ENCODE peak calls at places on chromosomes 12 and 14, in nine cellular contexts. L is psoas muscle; D is tibial artery; N is H7; Z is small intestine; M is CD8-positive, alpha-beta T cell; G is HCT116; O is GM06990; U is heart left ventricle. P is an unnamed sample.

GRCh38 chr12:19643635-19644034 is 204.3 kb downstream of the AEBP2 start:
- DNase-seq in O (no peak), U (no peak), M (no peak), Z (peak; percentile 9), G (peak; percentile 39), L (no peak), D (no peak), N (peak; percentile 50), P (no peak)

GRCh38 chr14:97177016-97177415 is 379.8 kb downstream of the VRK1 start:
- DNase-seq in G (peak; percentile 69), N (peak; percentile 39), L (no peak), Z (peak; percentile 21), M (no peak), D (no peak), U (no peak), O (no peak), P (peak; percentile 15)

GRCh38 chr12:34402899-34403705 is 380.8 kb downstream of the ALG10 start:
- DNase-seq in D (peak; percentile 16), O (no peak), M (no peak), N (peak; percentile 5), U (peak; percentile 9), L (peak; percentile 44), Z (no peak), G (no peak), P (no peak)

GRCh38 chr14:23512156-23512555 is 39.4 kb downstream of the ZFHX2 start:
- DNase-seq in D (no peak), O (no peak), N (no peak), M (peak; percentile 26), L (no peak), G (no peak), U (no peak), Z (no peak), P (no peak)

GRCh38 chr12:32993404-32993803 is 96.8 kb upstream of the PKP2 start:
- DNase-seq in L (no peak), M (no peak), D (no peak), Z (no peak), O (no peak), N (no peak), U (no peak), G (no peak), P (no peak)

GRCh38 chr14:87698496-87698895 is 294.5 kb downstream of the GALC start:
- DNase-seq in M (no peak), U (no peak), G (no peak), D (no peak), L (no peak), O (no peak), N (no peak), Z (no peak), P (no peak)

GRCh38 chr12:52909256-52909655 is 4.4 kb upstream of the KRT8 start:
- DNase-seq in Z (no peak), G (no peak), M (no peak), O (no peak), L (no peak), U (no peak), D (no peak), N (no peak), P (no peak)

GRCh38 chr12:73656375-73656774 is 881.3 kb upstream of the ATXN7L3B start:
- DNase-seq in L (no peak), U (no peak), Z (no peak), O (no peak), N (no peak), M (no peak), G (no peak), D (no peak), P (no peak)

GRCh38 chr12:50190859-50191258 is 23.7 kb upstream of the CERS5 start:
- DNase-seq in D (no peak), O (no peak), Z (no peak), N (no peak), G (no peak), U (no peak), M (no peak), L (no peak), P (no peak)

DNA sequence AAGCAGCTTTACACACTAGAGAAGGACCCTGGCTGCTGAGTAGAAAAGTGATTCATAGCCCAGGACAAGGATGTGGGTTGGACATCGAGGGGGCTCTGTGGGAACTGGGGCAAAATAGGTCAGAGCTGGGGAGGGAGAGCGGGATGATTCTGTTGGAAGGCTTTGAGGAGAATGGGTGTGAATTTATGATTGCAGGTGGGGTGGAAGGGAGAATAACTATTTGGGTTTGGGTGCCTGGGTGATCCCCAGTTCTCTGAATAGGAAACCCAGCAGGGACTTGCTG is 13.1 kb downstream of the SERPINA3 start:
- DNase-seq in M (no peak), U (no peak), O (no peak), D (no peak), L (no peak), Z (no peak), N (no peak), G (no peak), P (no peak)
- H3K27me3 ChIP-seq in M (no peaks in the 10 kb centered on the region), U (no peaks in the 10 kb centered on the region), O (no peaks in the 10 kb centered on the region), D (peaks cover 21% of the 10 kb centered on the region), L (peaks cover 4% of the 10 kb centered on the region), Z (no peaks in the 10 kb centered on the region), N (no peaks in the 10 kb centered on the region), G (peaks cover 29% of the 10 kb centered on the region), P (no peaks in the 10 kb centered on the region)

GRCh38 chr14:76194327-76194726 is 42.6 kb downstream of the GPATCH2L start:
- DNase-seq in L (no peak), U (no peak), Z (no peak), D (no peak), N (no peak), G (no peak), O (peak; percentile 36), M (no peak), P (no peak)

GRCh38 chr14:76193696-76194095 is 42.0 kb downstream of the GPATCH2L start:
- DNase-seq in N (no peak), G (no peak), Z (no peak), U (no peak), O (peak; percentile 31), L (no peak), M (no peak), D (no peak), P (no peak)

GRCh38 chr14:76191297-76191696 is 39.6 kb downstream of the GPATCH2L start:
- DNase-seq in Z (no peak), L (no peak), G (no peak), U (peak; percentile 34), D (peak; percentile 56), N (no peak), M (no peak), O (no peak), P (no peak)

GRCh38 chr14:76196980-76197379 is 45.3 kb downstream of the GPATCH2L start:
- DNase-seq in M (no peak), G (no peak), L (no peak), U (no peak), N (no peak), Z (no peak), O (no peak), D (no peak), P (no peak)

GRCh38 chr14:76195003-76195402 is 43.3 kb downstream of the GPATCH2L start:
- DNase-seq in N (no peak), D (no peak), G (no peak), L (no peak), O (no peak), U (no peak), Z (no peak), M (no peak), P (no peak)
- H3K27me3 ChIP-seq in N (no peaks in the 10 kb centered on the region), D (no peaks in the 10 kb centered on the region), G (no peaks in the 10 kb centered on the region), L (no peaks in the 10 kb centered on the region), O (no peaks in the 10 kb centered on the region), U (no peaks in the 10 kb centered on the region), Z (no peaks in the 10 kb centered on the region), M (no peaks in the 10 kb centered on the region), P (no peaks in the 10 kb centered on the region)

DNA sequence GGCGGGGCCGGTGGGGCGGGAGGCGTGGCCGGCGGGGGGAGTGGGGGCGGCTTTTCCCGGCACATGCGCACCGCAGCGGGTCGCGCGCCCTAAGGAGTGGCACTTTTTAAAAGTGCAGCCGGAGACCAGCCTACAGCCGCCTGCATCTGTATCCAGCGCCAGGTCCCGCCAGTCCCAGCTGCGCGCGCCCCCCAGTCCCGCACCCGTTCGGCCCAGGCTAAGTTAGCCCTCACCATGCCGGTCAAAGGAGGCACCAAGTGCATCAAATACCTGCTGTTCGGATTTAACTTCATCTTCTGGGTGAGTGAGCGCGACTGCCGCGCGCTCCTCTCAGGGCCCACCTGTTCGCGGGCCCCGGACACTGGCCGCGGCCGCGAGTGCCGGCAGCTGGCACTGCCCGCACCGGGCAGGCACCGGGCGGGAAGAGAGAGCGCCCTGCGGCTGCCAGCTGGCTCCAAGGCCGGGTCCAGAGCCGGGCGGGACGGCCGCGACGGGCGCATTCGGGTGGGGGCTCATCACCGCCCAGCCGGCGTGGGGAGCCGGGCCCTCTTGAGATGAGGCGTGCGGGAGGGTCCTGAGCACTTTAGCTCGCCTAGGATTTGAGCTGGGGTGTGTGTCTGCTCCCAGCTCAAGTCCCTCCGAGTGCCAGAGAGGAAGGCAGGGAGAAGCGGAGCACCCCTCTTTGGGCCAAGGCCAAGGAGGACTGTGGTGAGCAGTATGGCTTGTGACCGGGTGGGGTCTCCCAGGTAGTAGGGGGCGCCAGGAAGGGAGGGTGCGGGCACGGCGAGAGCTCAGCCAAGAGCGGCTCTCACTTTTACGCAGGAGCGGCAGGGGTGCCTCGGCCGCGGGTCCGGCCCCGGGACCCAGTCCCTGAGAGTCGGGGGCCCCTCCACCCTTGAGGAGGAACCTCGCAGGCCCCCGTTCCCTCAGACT is at the start of gene CD9:
- DNase-seq in G (peak; percentile 46), L (peak; percentile 79), N (peak; percentile 97), Z (peak; percentile 65), O (no peak), U (peak; percentile 75), M (no peak), D (peak; percentile 65), P (no peak)
- H3K27me3 ChIP-seq in G (no peaks in the 10 kb centered on the region), L (no peaks in the 10 kb centered on the region), N (peaks cover 2% of the 10 kb centered on the region), Z (no peaks in the 10 kb centered on the region), O (peaks cover 12% of the 10 kb centered on the region), U (no peaks in the 10 kb centered on the region), M (no peaks in the 10 kb centered on the region), D (no peaks in the 10 kb centered on the region), P (peaks cover 19% of the 10 kb centered on the region)

GRCh38 chr14:85529803-85530574 is at the start of gene FLRT2:
- DNase-seq in Z (no peak), U (peak; percentile 57), M (no peak), N (peak; percentile 70), O (no peak), L (peak; percentile 77), D (peak; percentile 72), G (no peak), P (no peak)
- H3K27me3 ChIP-seq in Z (peaks cover 12% of the 10 kb centered on the region), U (peaks cover 10% of the 10 kb centered on the region), M (peaks cover 5% of the 10 kb centered on the region), N (peaks cover 63% of the 10 kb centered on the region), O (no peaks in the 10 kb centered on the region), L (peaks cover 43% of the 10 kb centered on the region), D (peaks cover 41% of the 10 kb centered on the region), G (no peaks in the 10 kb centered on the region), P (peaks cover 6% of the 10 kb centered on the region)

DNA sequence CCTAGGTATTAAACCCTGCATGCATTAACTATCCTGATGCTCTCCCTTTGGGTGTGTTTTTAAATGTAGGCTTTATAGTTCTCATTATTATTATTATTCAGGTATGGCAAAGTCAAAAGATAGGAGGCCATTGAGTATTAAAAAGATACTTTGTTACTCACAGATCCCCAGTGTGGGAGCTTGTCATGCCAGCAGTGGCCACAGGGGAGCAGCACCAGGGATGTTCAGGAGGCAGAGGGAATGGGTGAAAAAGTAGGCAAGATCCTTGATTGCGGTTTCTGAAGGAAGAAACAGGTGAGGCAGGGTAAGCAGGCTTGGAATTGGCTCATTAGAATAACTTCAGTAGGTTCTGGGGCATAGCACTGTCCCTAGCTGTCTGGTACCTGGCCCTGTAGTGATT is 382.2 kb downstream of the MED13L start:
- DNase-seq in N (peak; percentile 53), G (no peak), U (no peak), D (no peak), O (no peak), Z (no peak), L (no peak), M (no peak), P (no peak)
- H3K27me3 ChIP-seq in N (no peaks in the 10 kb centered on the region), G (no peaks in the 10 kb centered on the region), U (no peaks in the 10 kb centered on the region), D (peaks cover 28% of the 10 kb centered on the region), O (no peaks in the 10 kb centered on the region), Z (peaks cover 3% of the 10 kb centered on the region), L (no peaks in the 10 kb centered on the region), M (no peaks in the 10 kb centered on the region), P (no peaks in the 10 kb centered on the region)

P was measured in effector memory CD4-positive, alpha-beta T cell.